ENCODE peak calls at places on chromosomes 12 and 14, in eight cellular contexts. P is GM23338; O is mesenchymal stem cell; K is left lung; S is stomach; T is H9; I is CD4-positive, alpha-beta T cell; X is foreskin keratinocyte. D is an unnamed sample.

GRCh38 chr12:38776657-38777056 is 128.7 kb downstream of the CPNE8 start:
- DNase-seq in P (no peak), O (peak; percentile 14), K (no peak), S (no peak), T (no peak), I (no peak), X (no peak), D (no peak)

GRCh38 chr14:85564841-85565527 is 35.0 kb downstream of the FLRT2 start:
- DNase-seq in P (no peak), O (no peak), K (no peak), S (no peak), T (no peak), I (no peak), X (no peak), D (no peak)

GRCh38 chr14:57865450-57866198 is at the start of gene SLC35F4:
- DNase-seq in P (peak; percentile 96), O (no peak), K (no peak), S (no peak), T (peak; percentile 89), I (no peak), X (no peak), D (no peak)

GRCh38 chr12:131229426-131230339 is 276.0 kb downstream of the ADGRD1 start:
- DNase-seq in P (peak; percentile 74), O (no peak), K (no peak), S (no peak), T (peak; percentile 87), I (no peak), X (no peak), D (no peak)

GRCh38 chr12:54608786-54609185 is 20.3 kb upstream of the PPP1R1A start:
- DNase-seq in P (no peak), O (no peak), K (no peak), S (no peak), T (peak; percentile 19), I (no peak), X (no peak), D (no peak)

GRCh38 chr12:75271576-75271975 is 58.5 kb downstream of the CAPS2 start:
- DNase-seq in P (peak; percentile 4), O (no peak), K (no peak), S (no peak), T (no peak), I (no peak), X (no peak), D (no peak)

GRCh38 chr14:77790566-77791224 is 9.2 kb upstream of the ADCK1 start:
- DNase-seq in P (no peak), O (no peak), K (no peak), S (no peak), T (no peak), I (no peak), X (peak; percentile 39), D (peak; percentile 1)

GRCh38 chr12:10016881-10017280 is 6.5 kb downstream of the CLEC12B start:
- DNase-seq in P (no peak), O (no peak), K (no peak), S (no peak), T (no peak), I (no peak), X (no peak), D (no peak)

GRCh38 chr12:45310627-45310968 is 94.7 kb downstream of the ANO6 start:
- DNase-seq in P (no peak), O (no peak), K (no peak), S (no peak), T (no peak), I (no peak), X (no peak), D (no peak)

GRCh38 chr12:12327802-12328201 is 22.2 kb downstream of the MANSC1 start:
- DNase-seq in P (peak; percentile 88), O (peak; percentile 73), K (no peak), S (no peak), T (no peak), I (peak; percentile 7), X (no peak), D (peak; percentile 36)

GRCh38 chr12:7645395-7646177 is 20.1 kb downstream of the APOBEC1 start:
- DNase-seq in P (peak; percentile 79), O (peak; percentile 43), K (no peak), S (no peak), T (peak; percentile 47), I (no peak), X (no peak), D (no peak)

GRCh38 chr12:58918475-58918874 is 1.8 kb downstream of the LRIG3 start:
- DNase-seq in P (no peak), O (peak; percentile 24), K (no peak), S (no peak), T (no peak), I (no peak), X (no peak), D (no peak)

GRCh38 chr14:81416233-81416927 is 16.3 kb upstream of the STON2 start:
- DNase-seq in P (no peak), O (no peak), K (peak; percentile 44), S (no peak), T (no peak), I (no peak), X (no peak), D (peak; percentile 52)

GRCh38 chr12:53735-54095 is 12.9 kb upstream of the IQSEC3 start:
- DNase-seq in P (no peak), O (no peak), K (no peak), S (no peak), T (peak; percentile 35), I (no peak), X (no peak), D (no peak)

GRCh38 chr12:53023-53734 is 13.4 kb upstream of the IQSEC3 start:
- DNase-seq in P (peak; percentile 41), O (no peak), K (no peak), S (no peak), T (no peak), I (no peak), X (no peak), D (no peak)

GRCh38 chr12:54750-55535 is 11.6 kb upstream of the IQSEC3 start:
- DNase-seq in P (peak; percentile 43), O (no peak), K (no peak), S (no peak), T (peak; percentile 34), I (no peak), X (no peak), D (no peak)

GRCh38 chr12:56683-57346 is 9.8 kb upstream of the IQSEC3 start:
- DNase-seq in P (peak; percentile 8), O (no peak), K (no peak), S (no peak), T (peak; percentile 39), I (no peak), X (peak; percentile 24), D (no peak)

DNA sequence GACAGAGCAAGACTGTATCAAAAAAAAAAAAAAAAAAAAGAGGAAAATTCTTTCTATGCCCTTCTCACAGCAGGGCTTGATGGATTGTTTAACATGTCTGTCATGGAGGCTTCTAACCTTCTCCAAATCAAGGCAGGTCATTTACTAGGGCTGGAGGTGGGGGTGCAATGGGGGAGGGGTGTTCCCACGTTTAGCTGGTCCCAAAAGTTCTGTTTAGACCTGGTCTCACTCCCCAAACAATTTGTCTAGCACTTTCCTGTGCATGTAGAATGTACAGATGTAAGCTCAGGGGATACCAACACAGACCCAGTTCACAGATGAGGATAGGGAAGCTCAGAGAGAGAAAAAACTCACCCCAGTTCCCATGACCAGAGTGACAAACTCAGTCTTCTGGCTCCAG is 12.2 kb upstream of the IQSEC3 start:
- DNase-seq in P (no peak), O (no peak), K (no peak), S (no peak), T (peak; percentile 23), I (no peak), X (no peak), D (no peak)
- H3K27me3 ChIP-seq in P (no peaks in the 10 kb centered on the region), O (peaks cover 55% of the 10 kb centered on the region), K (peaks cover 74% of the 10 kb centered on the region), S (peaks cover 26% of the 10 kb centered on the region), T (peaks cover 5% of the 10 kb centered on the region), I (peaks cover 57% of the 10 kb centered on the region), X (peaks cover 50% of the 10 kb centered on the region), D (peaks cover under 1% of the 10 kb centered on the region)

DNA sequence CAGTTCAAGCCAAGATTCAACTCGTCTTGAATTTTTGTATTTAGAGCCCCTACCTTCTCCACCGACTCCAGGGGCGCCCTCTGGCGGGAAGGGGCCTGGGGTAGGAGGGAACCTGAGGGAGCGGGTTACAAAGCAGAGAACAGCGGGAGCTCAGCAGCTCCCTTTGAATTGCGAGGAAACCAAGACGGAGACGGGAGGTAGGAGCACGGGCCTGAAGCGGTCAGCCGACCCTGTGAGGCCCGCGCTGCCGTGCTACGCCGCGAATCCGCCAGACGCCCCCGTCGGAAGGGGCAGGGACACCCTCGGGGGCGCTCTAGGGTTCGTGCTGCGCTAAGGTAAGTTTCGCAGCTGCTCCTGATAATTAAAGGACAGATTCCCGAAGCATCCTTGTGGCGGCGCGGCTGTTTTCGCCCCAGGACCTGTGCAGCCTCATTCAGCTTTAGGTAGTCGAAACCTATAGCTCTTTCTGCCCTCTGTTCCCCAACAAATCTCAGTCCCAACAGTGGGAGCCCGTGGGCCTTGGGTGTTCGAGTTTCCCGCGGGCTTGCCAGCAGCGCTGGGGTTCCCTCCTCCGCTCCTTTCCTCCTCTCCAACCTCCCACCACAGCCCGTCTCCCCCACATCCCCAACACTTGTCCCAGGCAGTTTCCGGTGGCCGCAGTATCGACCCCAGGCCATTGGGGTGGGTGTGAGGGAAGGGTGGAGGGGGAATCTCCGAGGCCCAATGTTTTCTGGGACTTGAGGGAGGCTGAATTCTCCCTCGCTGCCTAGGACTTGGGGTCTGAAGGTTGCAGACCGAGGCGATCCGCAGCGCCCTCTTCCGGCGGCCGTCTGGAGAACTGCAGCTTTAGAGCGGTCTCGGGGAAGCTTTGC is 5.1 kb upstream of the NKX2-1 start:
- DNase-seq in P (peak; percentile 94), O (no peak), K (peak; percentile 68), S (no peak), T (peak; percentile 90), I (no peak), X (no peak), D (no peak)
- H3K27me3 ChIP-seq in P (peaks cover 100% of the 10 kb centered on the region), O (peaks cover 94% of the 10 kb centered on the region), K (peaks cover 90% of the 10 kb centered on the region), S (peaks cover 75% of the 10 kb centered on the region), T (peaks cover 76% of the 10 kb centered on the region), I (peaks cover 75% of the 10 kb centered on the region), X (peaks cover 100% of the 10 kb centered on the region), D (peaks cover 64% of the 10 kb centered on the region)

GRCh38 chr14:99349721-99350495 is 77.9 kb upstream of the BCL11B start:
- DNase-seq in P (no peak), O (no peak), K (no peak), S (no peak), T (no peak), I (no peak), X (no peak), D (no peak)
- H3K27me3 ChIP-seq in P (no peaks in the 10 kb centered on the region), O (peaks cover 31% of the 10 kb centered on the region), K (peaks cover 37% of the 10 kb centered on the region), S (no peaks in the 10 kb centered on the region), T (no peaks in the 10 kb centered on the region), I (no peaks in the 10 kb centered on the region), X (peaks cover 7% of the 10 kb centered on the region), D (no peaks in the 10 kb centered on the region)

GRCh38 chr12:57479043-57479375 is 657 bp downstream of the ARHGAP9 start:
- DNase-seq in P (no peak), O (no peak), K (no peak), S (no peak), T (no peak), I (no peak), X (no peak), D (no peak)

GRCh38 chr12:57475271-57476161 is 4.2 kb downstream of the ARHGAP9 start:
- DNase-seq in P (peak; percentile 69), O (peak; percentile 51), K (peak; percentile 56), S (no peak), T (peak; percentile 63), I (no peak), X (no peak), D (no peak)

GRCh38 chr12:57477710-57478681 is 1.7 kb downstream of the ARHGAP9 start:
- DNase-seq in P (no peak), O (no peak), K (peak; percentile 63), S (no peak), T (no peak), I (no peak), X (no peak), D (peak; percentile 80)

GRCh38 chr12:57476162-57476992 is 3.3 kb downstream of the ARHGAP9 start:
- DNase-seq in P (peak; percentile 79), O (no peak), K (peak; percentile 55), S (peak; percentile 41), T (peak; percentile 64), I (peak; percentile 54), X (no peak), D (peak; percentile 57)

GRCh38 chr12:57476993-57477709 is 2.5 kb downstream of the ARHGAP9 start:
- DNase-seq in P (no peak), O (no peak), K (no peak), S (no peak), T (no peak), I (no peak), X (no peak), D (no peak)
- H3K27me3 ChIP-seq in P (peaks cover 53% of the 10 kb centered on the region), O (peaks cover 94% of the 10 kb centered on the region), K (peaks cover 44% of the 10 kb centered on the region), S (peaks cover 41% of the 10 kb centered on the region), T (peaks cover 37% of the 10 kb centered on the region), I (no peaks in the 10 kb centered on the region), X (peaks cover 91% of the 10 kb centered on the region), D (no peaks in the 10 kb centered on the region)

D was measured in HL-60.